ENCODE peak calls at places on chromosomes 12 and 14, in six cellular contexts. One of them, this sample, is unnamed.

GRCh38 chr14:31420013-31420318 is 384 bp downstream of the HEATR5A start:
- DNase-seq in NCI-H2171: no peak
- DNase-seq in HTR-8/SVneo: peak; percentile 65
- DNase-seq in C1 segment of cervical spinal cord: peak; percentile 33
- DNase-seq in CD4-positive, alpha-beta T cell: peak; percentile 4
- DNase-seq in amygdala: peak; percentile 37
- DNase-seq in this sample: no peak

GRCh38 chr14:20818861-20819260 is 16.2 kb upstream of the RNASE1 start:
- DNase-seq in HTR-8/SVneo: no peak
- DNase-seq in NCI-H2171: no peak
- DNase-seq in amygdala: no peak
- DNase-seq in CD4-positive, alpha-beta T cell: no peak
- DNase-seq in C1 segment of cervical spinal cord: no peak
- DNase-seq in this sample: no peak

GRCh38 chr12:24034894-24035293 is 85.4 kb upstream of the SOX5 start:
- DNase-seq in C1 segment of cervical spinal cord: no peak
- DNase-seq in CD4-positive, alpha-beta T cell: no peak
- DNase-seq in HTR-8/SVneo: no peak
- DNase-seq in NCI-H2171: no peak
- DNase-seq in amygdala: no peak
- DNase-seq in this sample: no peak

GRCh38 chr12:56510786-56511185 is 10.8 kb upstream of the RBMS2 start:
- DNase-seq in amygdala: no peak
- DNase-seq in HTR-8/SVneo: no peak
- DNase-seq in NCI-H2171: no peak
- DNase-seq in C1 segment of cervical spinal cord: no peak
- DNase-seq in CD4-positive, alpha-beta T cell: no peak
- DNase-seq in this sample: no peak

GRCh38 chr12:129887047-129887568 is 16.7 kb downstream of the TMEM132D start:
- DNase-seq in amygdala: no peak
- DNase-seq in HTR-8/SVneo: no peak
- DNase-seq in CD4-positive, alpha-beta T cell: no peak
- DNase-seq in C1 segment of cervical spinal cord: no peak
- DNase-seq in NCI-H2171: no peak
- DNase-seq in this sample: no peak

GRCh38 chr14:103104654-103105511 is 10.4 kb downstream of the EXOC3L4 start:
- DNase-seq in HTR-8/SVneo: peak; percentile 73
- DNase-seq in amygdala: peak; percentile 44
- DNase-seq in NCI-H2171: peak; percentile 65
- DNase-seq in C1 segment of cervical spinal cord: peak; percentile 21
- DNase-seq in CD4-positive, alpha-beta T cell: peak; percentile 72
- DNase-seq in this sample: no peak

GRCh38 chr14:69532561-69533335 is 41.9 kb downstream of the CCDC177 start:
- DNase-seq in amygdala: no peak
- DNase-seq in NCI-H2171: no peak
- DNase-seq in CD4-positive, alpha-beta T cell: no peak
- DNase-seq in C1 segment of cervical spinal cord: no peak
- DNase-seq in HTR-8/SVneo: no peak
- DNase-seq in this sample: no peak

GRCh38 chr14:79783061-79783460 is 428.2 kb downstream of the DIO2 start:
- DNase-seq in C1 segment of cervical spinal cord: no peak
- DNase-seq in NCI-H2171: no peak
- DNase-seq in amygdala: no peak
- DNase-seq in CD4-positive, alpha-beta T cell: no peak
- DNase-seq in HTR-8/SVneo: no peak
- DNase-seq in this sample: no peak

GRCh38 chr12:79083181-79083580 is 218.6 kb downstream of the SYT1 start:
- DNase-seq in CD4-positive, alpha-beta T cell: no peak
- DNase-seq in C1 segment of cervical spinal cord: no peak
- DNase-seq in HTR-8/SVneo: no peak
- DNase-seq in NCI-H2171: peak; percentile 42
- DNase-seq in amygdala: no peak
- DNase-seq in this sample: no peak

GRCh38 chr12:89529738-89530137 is 3.9 kb upstream of the POC1B start:
- DNase-seq in C1 segment of cervical spinal cord: no peak
- DNase-seq in amygdala: no peak
- DNase-seq in CD4-positive, alpha-beta T cell: no peak
- DNase-seq in HTR-8/SVneo: peak; percentile 45
- DNase-seq in NCI-H2171: peak; percentile 10
- DNase-seq in this sample: no peak

GRCh38 chr12:4312251-4312650 is 8.8 kb upstream of the TIGAR start:
- DNase-seq in CD4-positive, alpha-beta T cell: no peak
- DNase-seq in HTR-8/SVneo: no peak
- DNase-seq in amygdala: no peak
- DNase-seq in NCI-H2171: no peak
- DNase-seq in C1 segment of cervical spinal cord: no peak
- DNase-seq in this sample: no peak

GRCh38 chr12:71400481-71400880 is 39.1 kb upstream of the LGR5 start:
- DNase-seq in amygdala: no peak
- DNase-seq in CD4-positive, alpha-beta T cell: no peak
- DNase-seq in C1 segment of cervical spinal cord: no peak
- DNase-seq in HTR-8/SVneo: no peak
- DNase-seq in NCI-H2171: no peak
- DNase-seq in this sample: no peak

GRCh38 chr14:64698899-64699298 is 5.3 kb upstream of the PLEKHG3 start:
- DNase-seq in amygdala: no peak
- DNase-seq in C1 segment of cervical spinal cord: no peak
- DNase-seq in CD4-positive, alpha-beta T cell: no peak
- DNase-seq in HTR-8/SVneo: no peak
- DNase-seq in NCI-H2171: no peak
- DNase-seq in this sample: no peak

GRCh38 chr14:67650161-67650560 is 24.3 kb downstream of the VTI1B start:
- DNase-seq in CD4-positive, alpha-beta T cell: no peak
- DNase-seq in amygdala: no peak
- DNase-seq in HTR-8/SVneo: no peak
- DNase-seq in C1 segment of cervical spinal cord: no peak
- DNase-seq in NCI-H2171: no peak
- DNase-seq in this sample: no peak

GRCh38 chr12:117005417-117006046 is 93.7 kb downstream of the TESC start:
- DNase-seq in CD4-positive, alpha-beta T cell: no peak
- DNase-seq in NCI-H2171: no peak
- DNase-seq in C1 segment of cervical spinal cord: no peak
- DNase-seq in HTR-8/SVneo: no peak
- DNase-seq in amygdala: no peak
- DNase-seq in this sample: no peak

GRCh38 chr12:111093428-111094142 is 173.2 kb upstream of the MYL2 start:
- DNase-seq in C1 segment of cervical spinal cord: no peak
- DNase-seq in NCI-H2171: no peak
- DNase-seq in CD4-positive, alpha-beta T cell: peak; percentile 15
- DNase-seq in HTR-8/SVneo: no peak
- DNase-seq in amygdala: no peak
- DNase-seq in this sample: no peak

GRCh38 chr14:101110729-101111619 is 207.5 kb upstream of the RTL1 start:
- DNase-seq in amygdala: no peak
- DNase-seq in HTR-8/SVneo: no peak
- DNase-seq in NCI-H2171: no peak
- DNase-seq in CD4-positive, alpha-beta T cell: no peak
- DNase-seq in C1 segment of cervical spinal cord: no peak
- DNase-seq in this sample: no peak

GRCh38 chr14:71221119-71221518 is 313.9 kb downstream of the PCNX1 start:
- DNase-seq in NCI-H2171: no peak
- DNase-seq in C1 segment of cervical spinal cord: no peak
- DNase-seq in HTR-8/SVneo: no peak
- DNase-seq in CD4-positive, alpha-beta T cell: no peak
- DNase-seq in amygdala: no peak
- DNase-seq in this sample: no peak

GRCh38 chr14:31204593-31205534 is 2.7 kb downstream of the HECTD1 start:
- DNase-seq in C1 segment of cervical spinal cord: no peak
- DNase-seq in amygdala: no peak
- DNase-seq in CD4-positive, alpha-beta T cell: no peak
- DNase-seq in HTR-8/SVneo: no peak
- DNase-seq in NCI-H2171: no peak
- DNase-seq in this sample: no peak

GRCh38 chr12:2686280-2686646 is 108.5 kb upstream of the FKBP4 start:
- DNase-seq in C1 segment of cervical spinal cord: no peak
- DNase-seq in NCI-H2171: no peak
- DNase-seq in HTR-8/SVneo: no peak
- DNase-seq in amygdala: no peak
- DNase-seq in CD4-positive, alpha-beta T cell: no peak
- DNase-seq in this sample: no peak

GRCh38 chr12:88814789-88815188 is 234.5 kb upstream of the KITLG start:
- DNase-seq in HTR-8/SVneo: no peak
- DNase-seq in amygdala: no peak
- DNase-seq in C1 segment of cervical spinal cord: no peak
- DNase-seq in NCI-H2171: no peak
- DNase-seq in CD4-positive, alpha-beta T cell: no peak
- DNase-seq in this sample: no peak

GRCh38 chr14:59331217-59331616 is 134.0 kb downstream of the GPR135 start:
- DNase-seq in CD4-positive, alpha-beta T cell: no peak
- DNase-seq in NCI-H2171: no peak
- DNase-seq in HTR-8/SVneo: no peak
- DNase-seq in C1 segment of cervical spinal cord: no peak
- DNase-seq in amygdala: no peak
- DNase-seq in this sample: no peak

GRCh38 chr12:5660271-5660670 is 228.4 kb downstream of the NTF3 start:
- DNase-seq in amygdala: no peak
- DNase-seq in CD4-positive, alpha-beta T cell: no peak
- DNase-seq in C1 segment of cervical spinal cord: no peak
- DNase-seq in NCI-H2171: no peak
- DNase-seq in HTR-8/SVneo: no peak
- DNase-seq in this sample: no peak

GRCh38 chr14:34199585-34199984 is 248.7 kb upstream of the EGLN3 start:
- DNase-seq in C1 segment of cervical spinal cord: no peak
- DNase-seq in amygdala: no peak
- DNase-seq in NCI-H2171: no peak
- DNase-seq in CD4-positive, alpha-beta T cell: no peak
- DNase-seq in HTR-8/SVneo: peak; percentile 15
- DNase-seq in this sample: no peak

GRCh38 chr12:123894823-123895338 is 77.8 kb downstream of the CCDC92 start:
- DNase-seq in CD4-positive, alpha-beta T cell: no peak
- DNase-seq in C1 segment of cervical spinal cord: no peak
- DNase-seq in HTR-8/SVneo: no peak
- DNase-seq in NCI-H2171: no peak
- DNase-seq in amygdala: no peak
- DNase-seq in this sample: no peak

GRCh38 chr12:126742326-126742725 is 1524.6 kb upstream of the TMEM132C start:
- DNase-seq in HTR-8/SVneo: no peak
- DNase-seq in CD4-positive, alpha-beta T cell: no peak
- DNase-seq in amygdala: peak; percentile 5
- DNase-seq in NCI-H2171: no peak
- DNase-seq in C1 segment of cervical spinal cord: peak; percentile 9
- DNase-seq in this sample: no peak

GRCh38 chr12:31647106-31647505 is 12.4 kb upstream of the ETFBKMT start:
- DNase-seq in HTR-8/SVneo: peak; percentile 35
- DNase-seq in amygdala: no peak
- DNase-seq in NCI-H2171: no peak
- DNase-seq in CD4-positive, alpha-beta T cell: no peak
- DNase-seq in C1 segment of cervical spinal cord: no peak
- DNase-seq in this sample: peak; percentile 24

GRCh38 chr14:100617715-100618693 is 30.8 kb upstream of the BEGAIN start:
- DNase-seq in amygdala: peak; percentile 74
- DNase-seq in C1 segment of cervical spinal cord: peak; percentile 71
- DNase-seq in NCI-H2171: no peak
- DNase-seq in HTR-8/SVneo: no peak
- DNase-seq in CD4-positive, alpha-beta T cell: no peak
- DNase-seq in this sample: no peak